ENCODE peak calls at places on chromosome 7, in eight cellular contexts. One of them, this sample, is unnamed.

GRCh38 chr7:23062452-23062851 is 43.1 kb upstream of the KLHL7 start:
- DNase-seq in GM12891: no peak
- DNase-seq in germinal center: no peak
- DNase-seq in stimulated activated CD4-positive, alpha-beta T cell treated with anti-CD3 and anti-CD28 coated beads, Interleukin-4, amount 100 ng/mL, for 4 hours: no peak
- DNase-seq in AG10803: no peak
- DNase-seq in DMS 273 treated with DMSO at 0.1 percent for 48 hours: no peak
- DNase-seq in HuH-7.5: no peak
- DNase-seq in suprapubic skin: no peak
- DNase-seq in this sample: no peak

GRCh38 chr7:132351858-132352539 is 224.3 kb downstream of the PLXNA4 start:
- DNase-seq in DMS 273 treated with DMSO at 0.1 percent for 48 hours: no peak
- DNase-seq in HuH-7.5: no peak
- DNase-seq in GM12891: no peak
- DNase-seq in germinal center: no peak
- DNase-seq in suprapubic skin: no peak
- DNase-seq in AG10803: peak; percentile 40
- DNase-seq in stimulated activated CD4-positive, alpha-beta T cell treated with anti-CD3 and anti-CD28 coated beads, Interleukin-4, amount 100 ng/mL, for 4 hours: no peak
- DNase-seq in this sample: no peak

GRCh38 chr7:19235680-19236079 is 90.5 kb upstream of the FERD3L start:
- DNase-seq in GM12891: no peak
- DNase-seq in stimulated activated CD4-positive, alpha-beta T cell treated with anti-CD3 and anti-CD28 coated beads, Interleukin-4, amount 100 ng/mL, for 4 hours: no peak
- DNase-seq in AG10803: no peak
- DNase-seq in DMS 273 treated with DMSO at 0.1 percent for 48 hours: no peak
- DNase-seq in germinal center: no peak
- DNase-seq in suprapubic skin: no peak
- DNase-seq in HuH-7.5: no peak
- DNase-seq in this sample: no peak

GRCh38 chr7:93723424-93724124 is 149.1 kb upstream of the CALCR start:
- DNase-seq in HuH-7.5: no peak
- DNase-seq in DMS 273 treated with DMSO at 0.1 percent for 48 hours: no peak
- DNase-seq in AG10803: no peak
- DNase-seq in germinal center: no peak
- DNase-seq in stimulated activated CD4-positive, alpha-beta T cell treated with anti-CD3 and anti-CD28 coated beads, Interleukin-4, amount 100 ng/mL, for 4 hours: no peak
- DNase-seq in GM12891: no peak
- DNase-seq in suprapubic skin: no peak
- DNase-seq in this sample: no peak

GRCh38 chr7:46486264-46487206 is 565.5 kb upstream of the IGFBP3 start:
- DNase-seq in AG10803: peak; percentile 81
- DNase-seq in GM12891: no peak
- DNase-seq in germinal center: no peak
- DNase-seq in suprapubic skin: no peak
- DNase-seq in HuH-7.5: no peak
- DNase-seq in stimulated activated CD4-positive, alpha-beta T cell treated with anti-CD3 and anti-CD28 coated beads, Interleukin-4, amount 100 ng/mL, for 4 hours: no peak
- DNase-seq in DMS 273 treated with DMSO at 0.1 percent for 48 hours: no peak
- DNase-seq in this sample: peak; percentile 63

GRCh38 chr7:19964198-19964597 is 190.8 kb upstream of the TMEM196 start:
- DNase-seq in DMS 273 treated with DMSO at 0.1 percent for 48 hours: no peak
- DNase-seq in AG10803: peak; percentile 81
- DNase-seq in GM12891: no peak
- DNase-seq in germinal center: no peak
- DNase-seq in HuH-7.5: no peak
- DNase-seq in suprapubic skin: no peak
- DNase-seq in stimulated activated CD4-positive, alpha-beta T cell treated with anti-CD3 and anti-CD28 coated beads, Interleukin-4, amount 100 ng/mL, for 4 hours: no peak
- DNase-seq in this sample: no peak

GRCh38 chr7:5630670-5631069 is 150.8 kb downstream of the RNF216 start:
- DNase-seq in DMS 273 treated with DMSO at 0.1 percent for 48 hours: no peak
- DNase-seq in AG10803: peak; percentile 44
- DNase-seq in GM12891: no peak
- DNase-seq in suprapubic skin: no peak
- DNase-seq in HuH-7.5: no peak
- DNase-seq in germinal center: no peak
- DNase-seq in stimulated activated CD4-positive, alpha-beta T cell treated with anti-CD3 and anti-CD28 coated beads, Interleukin-4, amount 100 ng/mL, for 4 hours: peak; percentile 24
- DNase-seq in this sample: no peak

GRCh38 chr7:2688409-2689342 is 674 bp downstream of the AMZ1 start:
- DNase-seq in suprapubic skin: no peak
- DNase-seq in DMS 273 treated with DMSO at 0.1 percent for 48 hours: no peak
- DNase-seq in HuH-7.5: no peak
- DNase-seq in AG10803: peak; percentile 22
- DNase-seq in stimulated activated CD4-positive, alpha-beta T cell treated with anti-CD3 and anti-CD28 coated beads, Interleukin-4, amount 100 ng/mL, for 4 hours: no peak
- DNase-seq in germinal center: no peak
- DNase-seq in GM12891: peak; percentile 73
- DNase-seq in this sample: no peak

GRCh38 chr7:43485580-43485979 is 97.3 kb upstream of the STK17A start:
- DNase-seq in AG10803: no peak
- DNase-seq in suprapubic skin: no peak
- DNase-seq in germinal center: no peak
- DNase-seq in GM12891: no peak
- DNase-seq in DMS 273 treated with DMSO at 0.1 percent for 48 hours: no peak
- DNase-seq in stimulated activated CD4-positive, alpha-beta T cell treated with anti-CD3 and anti-CD28 coated beads, Interleukin-4, amount 100 ng/mL, for 4 hours: no peak
- DNase-seq in HuH-7.5: no peak
- DNase-seq in this sample: no peak

This sample was measured in sciatic nerve.